ENCODE peak calls at places on chromosome 7, in eight cellular contexts. X is ascending aorta, H is NB4, L is A549, V is brain microvascular endothelial cell, A is progenitor cell of endocrine pancreas, B is IMR-90, G is B cell. S is an unnamed sample.

GRCh38 chr7:45885264-45885882 is 2.9 kb upstream of the IGFBP1 start:
- DNase-seq in X (no peak), H (no peak), L (peak; percentile 63), V (no peak), A (no peak), B (no peak), G (no peak), S (no peak)

GRCh38 chr7:141792526-141792925 is 2.5 kb downstream of the TAS2R5 start:
- DNase-seq in X (no peak), H (no peak), L (no peak), V (no peak), A (no peak), B (no peak), G (no peak), S (no peak)

GRCh38 chr7:35647171-35647574 is 47.8 kb downstream of the HERPUD2 start:
- DNase-seq in X (no peak), H (no peak), L (no peak), V (peak; percentile 7), A (no peak), B (peak; percentile 36), G (no peak), S (no peak)

GRCh38 chr7:121954803-121955202 is 81.8 kb downstream of the PTPRZ1 start:
- DNase-seq in X (no peak), H (no peak), L (no peak), V (peak; percentile 70), A (no peak), B (peak; percentile 85), G (no peak), S (no peak)

GRCh38 chr7:42006801-42007394 is 230.1 kb downstream of the GLI3 start:
- DNase-seq in X (no peak), H (no peak), L (no peak), V (no peak), A (no peak), B (no peak), G (no peak), S (no peak)

GRCh38 chr7:5578441-5579024 is 154.9 kb upstream of the TNRC18 start:
- DNase-seq in X (no peak), H (peak; percentile 52), L (no peak), V (no peak), A (no peak), B (no peak), G (no peak), S (no peak)

GRCh38 chr7:21962677-21963076 is 17.0 kb upstream of the CDCA7L start:
- DNase-seq in X (no peak), H (no peak), L (no peak), V (no peak), A (no peak), B (no peak), G (no peak), S (no peak)

GRCh38 chr7:129146237-129146979 is 1.9 kb downstream of the TSPAN33 start:
- DNase-seq in X (no peak), H (no peak), L (no peak), V (no peak), A (no peak), B (no peak), G (peak; percentile 73), S (no peak)

GRCh38 chr7:43522406-43523156 is 60.3 kb upstream of the STK17A start:
- DNase-seq in X (no peak), H (no peak), L (no peak), V (peak; percentile 61), A (no peak), B (peak; percentile 23), G (no peak), S (no peak)

GRCh38 chr7:130721486-130722277 is 12.3 kb downstream of the KLF14 start:
- DNase-seq in X (peak; percentile 70), H (peak; percentile 72), L (peak; percentile 35), V (peak; percentile 85), A (peak; percentile 59), B (peak; percentile 69), G (no peak), S (no peak)

GRCh38 chr7:1323178-1324027 is 90.7 kb downstream of the UNCX start:
- DNase-seq in X (no peak), H (no peak), L (no peak), V (no peak), A (no peak), B (no peak), G (no peak), S (no peak)

GRCh38 chr7:84611391-84611790 is 416.8 kb upstream of the SEMA3A start:
- DNase-seq in X (no peak), H (no peak), L (no peak), V (no peak), A (no peak), B (no peak), G (no peak), S (no peak)

GRCh38 chr7:6623589-6624245 is 8.3 kb downstream of the ZNF853 start:
- DNase-seq in X (no peak), H (peak; percentile 56), L (no peak), V (no peak), A (no peak), B (no peak), G (peak; percentile 77), S (no peak)

GRCh38 chr7:23232966-23233365 is 13.6 kb upstream of the GPNMB start:
- DNase-seq in X (no peak), H (no peak), L (no peak), V (no peak), A (no peak), B (no peak), G (no peak), S (no peak)

GRCh38 chr7:15600298-15600697 is 38.5 kb upstream of the AGMO start:
- DNase-seq in X (no peak), H (no peak), L (no peak), V (no peak), A (no peak), B (no peak), G (no peak), S (no peak)
- TF ChIP-seq CTCF in X (no peak), H (no peak), L (no peak), V (no peak), A (no peak), B (no peak), G (no peak), S (no peak)

GRCh38 chr7:118590107-118590506 is 365.6 kb downstream of the ANKRD7 start:
- DNase-seq in X (no peak), H (peak; percentile 49), L (no peak), V (peak; percentile 7), A (no peak), B (no peak), G (no peak), S (no peak)
- TF ChIP-seq CTCF in X (no peak), H (peak; percentile 35), L (no peak), V (peak; percentile 44), A (peak; percentile 29), B (peak; percentile 2), G (peak; percentile 15), S (peak; percentile 64)

DNA sequence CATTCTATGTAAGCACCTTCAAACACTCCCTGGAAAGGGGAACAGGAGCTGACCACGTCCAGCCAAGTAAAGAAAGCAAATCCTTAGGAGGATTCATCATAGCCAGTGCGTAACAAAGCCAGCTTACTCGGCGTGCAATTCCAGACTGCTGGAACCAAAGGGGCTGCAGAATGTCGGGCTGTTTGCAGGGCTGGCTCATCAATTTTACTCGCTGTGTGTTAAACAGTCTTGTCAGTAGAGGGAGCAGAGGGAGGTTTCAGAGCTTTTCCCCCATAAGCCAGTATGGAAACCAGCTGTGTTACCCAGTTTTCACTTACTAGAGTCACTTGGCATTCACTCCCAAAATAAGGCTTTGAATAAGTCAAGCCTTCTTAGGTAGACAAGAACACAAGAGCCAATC is 127.1 kb downstream of the KMT2E start:
- DNase-seq in X (no peak), H (peak; percentile 44), L (peak; percentile 31), V (peak; percentile 28), A (no peak), B (peak; percentile 54), G (no peak), S (no peak)
- TF ChIP-seq CTCF in X (no peak), H (peak; percentile 47), L (peak; percentile 49), V (peak; percentile 70), A (peak; percentile 51), B (peak; percentile 44), G (no peak), S (peak; percentile 78)

DNA sequence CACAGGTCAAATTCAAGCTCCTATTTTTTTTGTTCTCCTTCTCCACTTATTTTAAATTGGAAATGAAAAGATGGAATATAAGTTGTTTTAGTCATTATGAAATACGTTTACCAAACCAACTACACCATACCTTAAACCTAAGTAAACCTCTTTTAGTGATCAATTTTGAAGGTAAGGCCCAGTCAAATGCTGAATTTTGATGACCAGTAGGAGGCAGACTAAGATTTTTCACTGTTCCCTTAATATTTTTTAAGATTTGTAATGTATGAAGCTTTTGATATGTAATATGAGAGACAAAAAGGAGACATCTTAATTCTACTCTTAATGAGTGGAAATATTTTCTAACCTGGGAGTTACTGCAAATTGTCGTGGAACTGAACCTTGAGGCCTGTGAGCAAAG is 311.6 kb downstream of the EXOC4 start:
- DNase-seq in X (no peak), H (no peak), L (no peak), V (no peak), A (no peak), B (no peak), G (no peak), S (no peak)
- TF ChIP-seq CTCF in X (no peak), H (no peak), L (no peak), V (no peak), A (peak; percentile 14), B (no peak), G (no peak), S (peak; percentile 49)

GRCh38 chr7:157138424-157139141 is at the start of gene UBE3C:
- DNase-seq in X (peak; percentile 93), H (peak; percentile 98), L (peak; percentile 95), V (peak; percentile 63), A (peak; percentile 87), B (peak; percentile 90), G (peak; percentile 100), S (no peak)

GRCh38 chr7:157133304-157133703 is 5.4 kb upstream of the UBE3C start:
- DNase-seq in X (no peak), H (no peak), L (no peak), V (no peak), A (no peak), B (no peak), G (no peak), S (no peak)

GRCh38 chr7:157139142-157140117 is 704 bp downstream of the UBE3C start:
- DNase-seq in X (peak; percentile 76), H (no peak), L (peak; percentile 33), V (peak; percentile 6), A (peak; percentile 43), B (peak; percentile 38), G (peak; percentile 94), S (no peak)

GRCh38 chr7:157138101-157138423 is 664 bp upstream of the UBE3C start:
- DNase-seq in X (no peak), H (no peak), L (no peak), V (no peak), A (no peak), B (no peak), G (no peak), S (no peak)

GRCh38 chr7:157136372-157136771 is 2.4 kb upstream of the UBE3C start:
- DNase-seq in X (no peak), H (peak; percentile 86), L (peak; percentile 49), V (peak; percentile 80), A (no peak), B (peak; percentile 94), G (no peak), S (no peak)
- TF ChIP-seq CTCF in X (no peak), H (peak; percentile 22), L (peak; percentile 17), V (peak; percentile 26), A (peak; percentile 22), B (peak; percentile 40), G (no peak), S (peak; percentile 69)